ENCODE peak calls at places on chromosomes 5 and 9, in seven cellular contexts. One of them, this sample, is unnamed.

GRCh38 chr5:97400537-97400936 is 217.5 kb upstream of the RIOK2 start:
- DNase-seq in H9: no peak
- DNase-seq in neuronal stem cell: peak; percentile 36
- DNase-seq in H1: peak; percentile 54
- DNase-seq in trophoblast cell: no peak
- DNase-seq in mesenchymal stem cell: no peak
- DNase-seq in mesendoderm: peak; percentile 52
- DNase-seq in this sample: no peak

GRCh38 chr5:22850981-22851380 is 2.2 kb downstream of the CDH12 start:
- DNase-seq in H9: no peak
- DNase-seq in neuronal stem cell: no peak
- DNase-seq in H1: no peak
- DNase-seq in trophoblast cell: no peak
- DNase-seq in mesenchymal stem cell: peak; percentile 31
- DNase-seq in mesendoderm: no peak
- DNase-seq in this sample: no peak

GRCh38 chr9:33813712-33814641 is 3.0 kb upstream of the UBE2R2 start:
- DNase-seq in H9: no peak
- DNase-seq in neuronal stem cell: no peak
- DNase-seq in H1: no peak
- DNase-seq in trophoblast cell: no peak
- DNase-seq in mesenchymal stem cell: peak; percentile 89
- DNase-seq in mesendoderm: peak; percentile 31
- DNase-seq in this sample: peak; percentile 90

GRCh38 chr9:136383436-136383835 is 10.0 kb upstream of the CARD9 start:
- DNase-seq in H9: no peak
- DNase-seq in neuronal stem cell: no peak
- DNase-seq in H1: no peak
- DNase-seq in trophoblast cell: no peak
- DNase-seq in mesenchymal stem cell: no peak
- DNase-seq in mesendoderm: no peak
- DNase-seq in this sample: no peak

GRCh38 chr9:32807217-32807616 is 23.9 kb downstream of the TMEM215 start:
- DNase-seq in H9: no peak
- DNase-seq in neuronal stem cell: no peak
- DNase-seq in H1: no peak
- DNase-seq in trophoblast cell: no peak
- DNase-seq in mesenchymal stem cell: no peak
- DNase-seq in mesendoderm: no peak
- DNase-seq in this sample: no peak

GRCh38 chr5:58986281-58986680 is 403.4 kb downstream of the RAB3C start:
- DNase-seq in H9: no peak
- DNase-seq in neuronal stem cell: no peak
- DNase-seq in H1: no peak
- DNase-seq in trophoblast cell: no peak
- DNase-seq in mesenchymal stem cell: no peak
- DNase-seq in mesendoderm: no peak
- DNase-seq in this sample: no peak

GRCh38 chr5:8691221-8691620 is 822.3 kb downstream of the MTRR start:
- DNase-seq in H9: no peak
- DNase-seq in neuronal stem cell: no peak
- DNase-seq in H1: no peak
- DNase-seq in trophoblast cell: no peak
- DNase-seq in mesenchymal stem cell: no peak
- DNase-seq in mesendoderm: no peak
- DNase-seq in this sample: no peak

GRCh38 chr5:1107167-1108007 is 4.5 kb downstream of the SLC12A7 start:
- DNase-seq in H9: peak; percentile 55
- DNase-seq in neuronal stem cell: no peak
- DNase-seq in H1: peak; percentile 10
- DNase-seq in trophoblast cell: no peak
- DNase-seq in mesenchymal stem cell: no peak
- DNase-seq in mesendoderm: peak; percentile 41
- DNase-seq in this sample: no peak

GRCh38 chr9:127214421-127215265 is 49.9 kb upstream of the GARNL3 start:
- DNase-seq in H9: peak; percentile 72
- DNase-seq in neuronal stem cell: peak; percentile 45
- DNase-seq in H1: no peak
- DNase-seq in trophoblast cell: peak; percentile 58
- DNase-seq in mesenchymal stem cell: peak; percentile 51
- DNase-seq in mesendoderm: peak; percentile 68
- DNase-seq in this sample: peak; percentile 89

GRCh38 chr5:175325681-175326080 is 118.3 kb downstream of the DRD1 start:
- DNase-seq in H9: no peak
- DNase-seq in neuronal stem cell: no peak
- DNase-seq in H1: no peak
- DNase-seq in trophoblast cell: no peak
- DNase-seq in mesenchymal stem cell: no peak
- DNase-seq in mesendoderm: peak; percentile 83
- DNase-seq in this sample: peak; percentile 65

GRCh38 chr9:134425815-134426214 is 99.6 kb downstream of the RXRA start:
- DNase-seq in H9: no peak
- DNase-seq in neuronal stem cell: no peak
- DNase-seq in H1: no peak
- DNase-seq in trophoblast cell: no peak
- DNase-seq in mesenchymal stem cell: no peak
- DNase-seq in mesendoderm: no peak
- DNase-seq in this sample: no peak

GRCh38 chr9:34179528-34180138 is 790 bp downstream of the UBAP1 start:
- DNase-seq in H9: no peak
- DNase-seq in neuronal stem cell: no peak
- DNase-seq in H1: no peak
- DNase-seq in trophoblast cell: peak; percentile 36
- DNase-seq in mesenchymal stem cell: peak; percentile 73
- DNase-seq in mesendoderm: no peak
- DNase-seq in this sample: peak; percentile 61

GRCh38 chr5:56585973-56586740 is 229.2 kb upstream of the MAP3K1 start:
- DNase-seq in H9: no peak
- DNase-seq in neuronal stem cell: peak; percentile 61
- DNase-seq in H1: no peak
- DNase-seq in trophoblast cell: no peak
- DNase-seq in mesenchymal stem cell: no peak
- DNase-seq in mesendoderm: no peak
- DNase-seq in this sample: peak; percentile 10

GRCh38 chr9:136185596-136185995 is 19.3 kb downstream of the LHX3 start:
- DNase-seq in H9: no peak
- DNase-seq in neuronal stem cell: no peak
- DNase-seq in H1: no peak
- DNase-seq in trophoblast cell: no peak
- DNase-seq in mesenchymal stem cell: no peak
- DNase-seq in mesendoderm: no peak
- DNase-seq in this sample: no peak

GRCh38 chr5:141095263-141095641 is 837 bp downstream of the PCDHB2 start:
- DNase-seq in H9: no peak
- DNase-seq in neuronal stem cell: no peak
- DNase-seq in H1: no peak
- DNase-seq in trophoblast cell: no peak
- DNase-seq in mesenchymal stem cell: peak; percentile 23
- DNase-seq in mesendoderm: peak; percentile 17
- DNase-seq in this sample: no peak

DNA sequence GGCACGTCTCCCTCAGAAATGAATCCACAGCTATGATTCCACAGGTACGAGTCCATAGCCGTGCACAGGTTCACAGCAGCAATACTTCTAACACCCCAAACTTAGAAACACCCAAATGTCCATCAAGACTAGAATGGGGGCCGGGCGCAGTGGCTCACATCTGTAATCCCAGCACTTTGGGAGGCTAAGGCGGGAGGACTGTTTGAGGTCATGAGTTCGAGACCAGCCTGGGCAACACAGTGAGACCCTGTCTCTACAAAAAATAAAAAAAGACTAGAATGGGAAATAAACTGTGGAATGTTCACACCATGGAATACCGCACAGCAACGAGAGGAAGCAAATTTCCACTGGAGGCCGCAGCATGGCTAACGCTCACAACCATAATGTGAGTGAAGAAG is 4.3 kb upstream of the DOLPP1 start:
- DNase-seq in H9: no peak
- DNase-seq in neuronal stem cell: no peak
- DNase-seq in H1: no peak
- DNase-seq in trophoblast cell: no peak
- DNase-seq in mesenchymal stem cell: no peak
- DNase-seq in mesendoderm: no peak
- DNase-seq in this sample: no peak
- H3K4me1 ChIP-seq in H9: no peaks in the 10 kb centered on the region
- H3K4me1 ChIP-seq in neuronal stem cell: peaks cover 3% of the 10 kb centered on the region
- H3K4me1 ChIP-seq in H1: peaks cover 6% of the 10 kb centered on the region
- H3K4me1 ChIP-seq in trophoblast cell: peaks cover 6% of the 10 kb centered on the region
- H3K4me1 ChIP-seq in mesenchymal stem cell: peaks cover 10% of the 10 kb centered on the region
- H3K4me1 ChIP-seq in mesendoderm: peaks cover 5% of the 10 kb centered on the region
- H3K4me1 ChIP-seq in this sample: peaks cover 2% of the 10 kb centered on the region

GRCh38 chr5:94900006-94900505 is 281.6 kb downstream of the SLF1 start:
- DNase-seq in H9: no peak
- DNase-seq in neuronal stem cell: no peak
- DNase-seq in H1: no peak
- DNase-seq in trophoblast cell: no peak
- DNase-seq in mesenchymal stem cell: no peak
- DNase-seq in mesendoderm: no peak
- DNase-seq in this sample: no peak
- H2BK120ac ChIP-seq in H9: no peak overlapping the region
- H2BK120ac ChIP-seq in neuronal stem cell: no peak overlapping the region
- H2BK120ac ChIP-seq in H1: no peak overlapping the region
- H2BK120ac ChIP-seq in trophoblast cell: no peak overlapping the region
- H2BK120ac ChIP-seq in mesenchymal stem cell: no peak overlapping the region
- H2BK120ac ChIP-seq in mesendoderm: no peak overlapping the region
- H2BK120ac ChIP-seq in this sample: no peak overlapping the region

GRCh38 chr9:130451004-130451390 is 6.2 kb downstream of the ASS1 start:
- DNase-seq in H9: no peak
- DNase-seq in neuronal stem cell: no peak
- DNase-seq in H1: no peak
- DNase-seq in trophoblast cell: no peak
- DNase-seq in mesenchymal stem cell: no peak
- DNase-seq in mesendoderm: no peak
- DNase-seq in this sample: no peak

GRCh38 chr9:130448035-130448624 is 3.4 kb downstream of the ASS1 start:
- DNase-seq in H9: no peak
- DNase-seq in neuronal stem cell: no peak
- DNase-seq in H1: no peak
- DNase-seq in trophoblast cell: no peak
- DNase-seq in mesenchymal stem cell: peak; percentile 30
- DNase-seq in mesendoderm: peak; percentile 78
- DNase-seq in this sample: peak; percentile 57

GRCh38 chr9:130451509-130452388 is 7.0 kb downstream of the ASS1 start:
- DNase-seq in H9: peak; percentile 74
- DNase-seq in neuronal stem cell: no peak
- DNase-seq in H1: no peak
- DNase-seq in trophoblast cell: peak; percentile 76
- DNase-seq in mesenchymal stem cell: peak; percentile 87
- DNase-seq in mesendoderm: peak; percentile 80
- DNase-seq in this sample: peak; percentile 95

GRCh38 chr9:130448771-130449170 is 4.0 kb downstream of the ASS1 start:
- DNase-seq in H9: no peak
- DNase-seq in neuronal stem cell: no peak
- DNase-seq in H1: no peak
- DNase-seq in trophoblast cell: no peak
- DNase-seq in mesenchymal stem cell: no peak
- DNase-seq in mesendoderm: no peak
- DNase-seq in this sample: no peak

GRCh38 chr9:130450344-130451003 is 5.7 kb downstream of the ASS1 start:
- DNase-seq in H9: peak; percentile 68
- DNase-seq in neuronal stem cell: no peak
- DNase-seq in H1: no peak
- DNase-seq in trophoblast cell: no peak
- DNase-seq in mesenchymal stem cell: no peak
- DNase-seq in mesendoderm: peak; percentile 59
- DNase-seq in this sample: no peak
- H3K4me1 ChIP-seq in H9: peaks cover 13% of the 10 kb centered on the region
- H3K4me1 ChIP-seq in neuronal stem cell: peaks cover 15% of the 10 kb centered on the region
- H3K4me1 ChIP-seq in H1: peaks cover 43% of the 10 kb centered on the region
- H3K4me1 ChIP-seq in trophoblast cell: peaks cover 43% of the 10 kb centered on the region
- H3K4me1 ChIP-seq in mesenchymal stem cell: peaks cover 76% of the 10 kb centered on the region
- H3K4me1 ChIP-seq in mesendoderm: peaks cover 14% of the 10 kb centered on the region
- H3K4me1 ChIP-seq in this sample: peaks cover 38% of the 10 kb centered on the region

GRCh38 chr5:82376833-82377232 is 98.7 kb upstream of the RPS23 start:
- DNase-seq in H9: no peak
- DNase-seq in neuronal stem cell: no peak
- DNase-seq in H1: no peak
- DNase-seq in trophoblast cell: no peak
- DNase-seq in mesenchymal stem cell: no peak
- DNase-seq in mesendoderm: no peak
- DNase-seq in this sample: no peak

GRCh38 chr5:82374637-82375036 is 96.5 kb upstream of the RPS23 start:
- DNase-seq in H9: no peak
- DNase-seq in neuronal stem cell: no peak
- DNase-seq in H1: no peak
- DNase-seq in trophoblast cell: no peak
- DNase-seq in mesenchymal stem cell: no peak
- DNase-seq in mesendoderm: no peak
- DNase-seq in this sample: no peak

GRCh38 chr5:82376309-82376708 is 98.2 kb upstream of the RPS23 start:
- DNase-seq in H9: no peak
- DNase-seq in neuronal stem cell: no peak
- DNase-seq in H1: no peak
- DNase-seq in trophoblast cell: no peak
- DNase-seq in mesenchymal stem cell: no peak
- DNase-seq in mesendoderm: no peak
- DNase-seq in this sample: no peak

GRCh38 chr5:82381591-82381990 is 103.4 kb upstream of the RPS23 start:
- DNase-seq in H9: no peak
- DNase-seq in neuronal stem cell: no peak
- DNase-seq in H1: no peak
- DNase-seq in trophoblast cell: no peak
- DNase-seq in mesenchymal stem cell: no peak
- DNase-seq in mesendoderm: no peak
- DNase-seq in this sample: no peak

DNA sequence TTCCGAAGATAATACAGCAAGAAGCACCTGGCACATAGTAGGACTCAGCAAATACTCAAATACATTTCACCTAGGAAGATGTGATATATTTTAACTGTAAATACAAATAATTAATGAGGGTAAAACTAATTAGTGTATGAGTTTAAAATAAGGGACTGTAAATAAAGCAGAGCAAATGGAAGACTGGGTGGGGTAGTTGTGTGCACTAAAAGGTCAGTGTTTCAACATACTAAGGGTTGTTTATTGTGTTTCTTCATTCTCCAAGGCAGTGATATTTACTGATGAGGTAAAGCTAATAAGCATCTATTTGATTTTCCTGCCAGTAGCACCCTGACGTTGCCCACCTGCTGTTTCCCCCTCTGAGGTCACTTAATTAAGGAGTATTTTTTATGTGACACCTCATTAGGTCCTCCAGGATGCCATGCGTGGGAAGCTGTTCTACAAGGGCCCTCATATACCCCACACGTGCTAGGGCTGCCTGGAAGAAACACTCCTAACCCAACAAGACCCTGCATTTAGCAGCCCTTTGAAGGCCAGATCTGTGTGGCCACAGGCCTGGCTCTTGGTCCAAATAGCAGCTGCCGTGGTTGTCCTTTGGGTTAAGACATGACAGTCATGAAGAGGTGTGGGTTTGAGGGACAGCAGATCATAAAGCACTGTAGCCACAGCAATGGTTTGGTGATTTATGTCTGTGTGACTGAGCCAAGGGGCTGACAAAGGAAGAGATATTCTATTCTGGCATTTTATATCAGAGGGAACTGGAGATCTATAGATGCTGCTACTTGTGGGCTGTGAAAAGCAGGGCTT is 97.5 kb upstream of the RPS23 start:
- DNase-seq in H9: no peak
- DNase-seq in neuronal stem cell: no peak
- DNase-seq in H1: no peak
- DNase-seq in trophoblast cell: no peak
- DNase-seq in mesenchymal stem cell: no peak
- DNase-seq in mesendoderm: no peak
- DNase-seq in this sample: no peak
- H2BK120ac ChIP-seq in H9: no peak overlapping the region
- H2BK120ac ChIP-seq in neuronal stem cell: no peak overlapping the region
- H2BK120ac ChIP-seq in H1: no peak overlapping the region
- H2BK120ac ChIP-seq in trophoblast cell: no peak overlapping the region
- H2BK120ac ChIP-seq in mesenchymal stem cell: no peak overlapping the region
- H2BK120ac ChIP-seq in mesendoderm: no peak overlapping the region
- H2BK120ac ChIP-seq in this sample: no peak overlapping the region

GRCh38 chr5:36573441-36573840 is 33.0 kb upstream of the SLC1A3 start:
- DNase-seq in H9: no peak
- DNase-seq in neuronal stem cell: no peak
- DNase-seq in H1: no peak
- DNase-seq in trophoblast cell: no peak
- DNase-seq in mesenchymal stem cell: peak; percentile 3
- DNase-seq in mesendoderm: peak; percentile 34
- DNase-seq in this sample: peak; percentile 67
- H3K4me1 ChIP-seq in H9: no peaks in the 10 kb centered on the region
- H3K4me1 ChIP-seq in neuronal stem cell: peaks cover 11% of the 10 kb centered on the region
- H3K4me1 ChIP-seq in H1: no peaks in the 10 kb centered on the region
- H3K4me1 ChIP-seq in trophoblast cell: peaks cover 2% of the 10 kb centered on the region
- H3K4me1 ChIP-seq in mesenchymal stem cell: peaks cover 2% of the 10 kb centered on the region
- H3K4me1 ChIP-seq in mesendoderm: no peaks in the 10 kb centered on the region
- H3K4me1 ChIP-seq in this sample: peaks cover 3% of the 10 kb centered on the region